ENCODE peak calls at places on chromosomes 1 and 21, in seven cellular contexts. One of them, this sample, is unnamed.
A peak's percentile ranks its signal among the peaks of the same experiment; 100 is the strongest.

GRCh38 chr1:29827801-29828525 is 591.6 kb downstream of the PTPRU start:
- DNase-seq in adipocyte: no peak
- DNase-seq in fibroblast of lung: no peak
- DNase-seq in AG04450: no peak
- DNase-seq in neural progenitor cell: no peak
- DNase-seq in aorta: peak; percentile 21
- DNase-seq in astrocyte of the spinal cord: no peak
- DNase-seq in this sample: no peak

GRCh38 chr1:227959325-227959860 is 11.7 kb upstream of the WNT9A start:
- DNase-seq in adipocyte: no peak
- DNase-seq in fibroblast of lung: no peak
- DNase-seq in AG04450: no peak
- DNase-seq in neural progenitor cell: peak; percentile 1
- DNase-seq in aorta: no peak
- DNase-seq in astrocyte of the spinal cord: no peak
- DNase-seq in this sample: no peak

GRCh38 chr1:223716302-223716862 is 4.0 kb downstream of the CAPN2 start:
- DNase-seq in adipocyte: peak; percentile 28
- DNase-seq in fibroblast of lung: no peak
- DNase-seq in AG04450: no peak
- DNase-seq in neural progenitor cell: no peak
- DNase-seq in aorta: no peak
- DNase-seq in astrocyte of the spinal cord: no peak
- DNase-seq in this sample: peak; percentile 86

GRCh38 chr21:32470206-32470605 is 57.7 kb downstream of the EVA1C start:
- DNase-seq in adipocyte: no peak
- DNase-seq in fibroblast of lung: no peak
- DNase-seq in AG04450: no peak
- DNase-seq in neural progenitor cell: no peak
- DNase-seq in aorta: peak; percentile 37
- DNase-seq in astrocyte of the spinal cord: no peak
- DNase-seq in this sample: no peak

GRCh38 chr1:57963545-57963944 is 539.7 kb upstream of the DAB1 start:
- DNase-seq in adipocyte: no peak
- DNase-seq in fibroblast of lung: no peak
- DNase-seq in AG04450: no peak
- DNase-seq in neural progenitor cell: no peak
- DNase-seq in aorta: no peak
- DNase-seq in astrocyte of the spinal cord: no peak
- DNase-seq in this sample: no peak

GRCh38 chr1:117812868-117813511 is 116.4 kb downstream of the GDAP2 start:
- DNase-seq in adipocyte: peak; percentile 80
- DNase-seq in fibroblast of lung: peak; percentile 73
- DNase-seq in AG04450: no peak
- DNase-seq in neural progenitor cell: no peak
- DNase-seq in aorta: no peak
- DNase-seq in astrocyte of the spinal cord: peak; percentile 60
- DNase-seq in this sample: peak; percentile 81

GRCh38 chr1:173392895-173393654 is 84.1 kb upstream of the PRDX6 start:
- DNase-seq in adipocyte: peak; percentile 67
- DNase-seq in fibroblast of lung: peak; percentile 89
- DNase-seq in AG04450: peak; percentile 39
- DNase-seq in neural progenitor cell: no peak
- DNase-seq in aorta: no peak
- DNase-seq in astrocyte of the spinal cord: peak; percentile 85
- DNase-seq in this sample: peak; percentile 96

GRCh38 chr1:16202281-16203210 is 9.9 kb downstream of the ARHGEF19 start:
- DNase-seq in adipocyte: no peak
- DNase-seq in fibroblast of lung: no peak
- DNase-seq in AG04450: no peak
- DNase-seq in neural progenitor cell: no peak
- DNase-seq in aorta: no peak
- DNase-seq in astrocyte of the spinal cord: no peak
- DNase-seq in this sample: no peak

GRCh38 chr1:201656670-201657032 is 117.7 kb downstream of the NAV1 start:
- DNase-seq in adipocyte: peak; percentile 95
- DNase-seq in fibroblast of lung: peak; percentile 91
- DNase-seq in AG04450: no peak
- DNase-seq in neural progenitor cell: no peak
- DNase-seq in aorta: no peak
- DNase-seq in astrocyte of the spinal cord: peak; percentile 63
- DNase-seq in this sample: peak; percentile 31

GRCh38 chr21:46008893-46009635 is 27.5 kb downstream of the COL6A1 start:
- DNase-seq in adipocyte: no peak
- DNase-seq in fibroblast of lung: no peak
- DNase-seq in AG04450: no peak
- DNase-seq in neural progenitor cell: no peak
- DNase-seq in aorta: no peak
- DNase-seq in astrocyte of the spinal cord: no peak
- DNase-seq in this sample: no peak

GRCh38 chr1:38037481-38037939 is 9.1 kb downstream of the POU3F1 start:
- DNase-seq in adipocyte: no peak
- DNase-seq in fibroblast of lung: no peak
- DNase-seq in AG04450: no peak
- DNase-seq in neural progenitor cell: no peak
- DNase-seq in aorta: no peak
- DNase-seq in astrocyte of the spinal cord: no peak
- DNase-seq in this sample: no peak

GRCh38 chr21:44713130-44713529 is 1.8 kb upstream of the TSPEAR start:
- DNase-seq in adipocyte: no peak
- DNase-seq in fibroblast of lung: no peak
- DNase-seq in AG04450: no peak
- DNase-seq in neural progenitor cell: no peak
- DNase-seq in aorta: peak; percentile 40
- DNase-seq in astrocyte of the spinal cord: no peak
- DNase-seq in this sample: no peak

GRCh38 chr1:30966690-30967369 is 58.3 kb upstream of the SDC3 start:
- DNase-seq in adipocyte: peak; percentile 74
- DNase-seq in fibroblast of lung: peak; percentile 86
- DNase-seq in AG04450: peak; percentile 33
- DNase-seq in neural progenitor cell: no peak
- DNase-seq in aorta: no peak
- DNase-seq in astrocyte of the spinal cord: peak; percentile 74
- DNase-seq in this sample: peak; percentile 58

GRCh38 chr1:201465698-201466290 is 3.2 kb downstream of the PHLDA3 start:
- DNase-seq in adipocyte: no peak
- DNase-seq in fibroblast of lung: no peak
- DNase-seq in AG04450: no peak
- DNase-seq in neural progenitor cell: no peak
- DNase-seq in aorta: peak; percentile 57
- DNase-seq in astrocyte of the spinal cord: no peak
- DNase-seq in this sample: no peak

GRCh38 chr1:184407816-184408510 is 21.1 kb downstream of the C1orf21 start:
- DNase-seq in adipocyte: no peak
- DNase-seq in fibroblast of lung: peak; percentile 62
- DNase-seq in AG04450: no peak
- DNase-seq in neural progenitor cell: no peak
- DNase-seq in aorta: no peak
- DNase-seq in astrocyte of the spinal cord: peak; percentile 13
- DNase-seq in this sample: no peak

GRCh38 chr1:172143384-172144025 is 277.0 kb upstream of the C1orf105 start:
- DNase-seq in adipocyte: peak; percentile 76
- DNase-seq in fibroblast of lung: peak; percentile 89
- DNase-seq in AG04450: no peak
- DNase-seq in neural progenitor cell: no peak
- DNase-seq in aorta: no peak
- DNase-seq in astrocyte of the spinal cord: peak; percentile 89
- DNase-seq in this sample: peak; percentile 68

GRCh38 chr1:11407301-11407994 is 71.5 kb upstream of the DISP3 start:
- DNase-seq in adipocyte: no peak
- DNase-seq in fibroblast of lung: no peak
- DNase-seq in AG04450: no peak
- DNase-seq in neural progenitor cell: no peak
- DNase-seq in aorta: no peak
- DNase-seq in astrocyte of the spinal cord: no peak
- DNase-seq in this sample: no peak

GRCh38 chr1:16006552-16007485 is 2.8 kb downstream of the SRARP start:
- DNase-seq in adipocyte: peak; percentile 36
- DNase-seq in fibroblast of lung: peak; percentile 17
- DNase-seq in AG04450: no peak
- DNase-seq in neural progenitor cell: no peak
- DNase-seq in aorta: no peak
- DNase-seq in astrocyte of the spinal cord: peak; percentile 10
- DNase-seq in this sample: peak; percentile 23

GRCh38 chr1:208036177-208036808 is 125.4 kb upstream of the CD34 start:
- DNase-seq in adipocyte: no peak
- DNase-seq in fibroblast of lung: peak; percentile 34
- DNase-seq in AG04450: no peak
- DNase-seq in neural progenitor cell: no peak
- DNase-seq in aorta: no peak
- DNase-seq in astrocyte of the spinal cord: peak; percentile 20
- DNase-seq in this sample: peak; percentile 18

GRCh38 chr1:156677616-156678596 is 699 bp upstream of the NES start:
- DNase-seq in adipocyte: peak; percentile 88
- DNase-seq in fibroblast of lung: peak; percentile 92
- DNase-seq in AG04450: no peak
- DNase-seq in neural progenitor cell: peak; percentile 90
- DNase-seq in aorta: peak; percentile 88
- DNase-seq in astrocyte of the spinal cord: peak; percentile 90
- DNase-seq in this sample: peak; percentile 81
- H3K4me3 ChIP-seq in adipocyte: peak overlapping the region; percentile 54
- H3K4me3 ChIP-seq in fibroblast of lung: peak overlapping the region; percentile 70
- H3K4me3 ChIP-seq in AG04450: peak overlapping the region; percentile 64
- H3K4me3 ChIP-seq in neural progenitor cell: peak overlapping the region; percentile 85
- H3K4me3 ChIP-seq in aorta: no peak overlapping the region
- H3K4me3 ChIP-seq in astrocyte of the spinal cord: peak overlapping the region; percentile 48
- H3K4me3 ChIP-seq in this sample: peak overlapping the region; percentile 33

GRCh38 chr21:37006521-37007291 is at the start of gene RIPPLY3:
- DNase-seq in adipocyte: peak; percentile 54
- DNase-seq in fibroblast of lung: no peak
- DNase-seq in AG04450: no peak
- DNase-seq in neural progenitor cell: peak; percentile 66
- DNase-seq in aorta: no peak
- DNase-seq in astrocyte of the spinal cord: peak; percentile 9
- DNase-seq in this sample: peak; percentile 8
- H3K4me3 ChIP-seq in adipocyte: peak within 1 kb of the TSS; percentile 73
- H3K4me3 ChIP-seq in fibroblast of lung: peak within 1 kb of the TSS; percentile 32
- H3K4me3 ChIP-seq in AG04450: peak within 1 kb of the TSS; percentile 41
- H3K4me3 ChIP-seq in neural progenitor cell: peak within 1 kb of the TSS; percentile 68
- H3K4me3 ChIP-seq in aorta: peak within 1 kb of the TSS; percentile 22
- H3K4me3 ChIP-seq in astrocyte of the spinal cord: peak within 1 kb of the TSS; percentile 31
- H3K4me3 ChIP-seq in this sample: peak within 1 kb of the TSS; percentile 40

GRCh38 chr1:5226390-5226704 is 571.9 kb downstream of the AJAP1 start:
- DNase-seq in adipocyte: no peak
- DNase-seq in fibroblast of lung: no peak
- DNase-seq in AG04450: no peak
- DNase-seq in neural progenitor cell: no peak
- DNase-seq in aorta: no peak
- DNase-seq in astrocyte of the spinal cord: no peak
- DNase-seq in this sample: no peak
- H3K4me3 ChIP-seq in adipocyte: no peak overlapping the region
- H3K4me3 ChIP-seq in fibroblast of lung: no peak overlapping the region
- H3K4me3 ChIP-seq in AG04450: no peak overlapping the region
- H3K4me3 ChIP-seq in neural progenitor cell: peak overlapping the region; percentile 14
- H3K4me3 ChIP-seq in aorta: no peak overlapping the region
- H3K4me3 ChIP-seq in astrocyte of the spinal cord: no peak overlapping the region
- H3K4me3 ChIP-seq in this sample: no peak overlapping the region

DNA sequence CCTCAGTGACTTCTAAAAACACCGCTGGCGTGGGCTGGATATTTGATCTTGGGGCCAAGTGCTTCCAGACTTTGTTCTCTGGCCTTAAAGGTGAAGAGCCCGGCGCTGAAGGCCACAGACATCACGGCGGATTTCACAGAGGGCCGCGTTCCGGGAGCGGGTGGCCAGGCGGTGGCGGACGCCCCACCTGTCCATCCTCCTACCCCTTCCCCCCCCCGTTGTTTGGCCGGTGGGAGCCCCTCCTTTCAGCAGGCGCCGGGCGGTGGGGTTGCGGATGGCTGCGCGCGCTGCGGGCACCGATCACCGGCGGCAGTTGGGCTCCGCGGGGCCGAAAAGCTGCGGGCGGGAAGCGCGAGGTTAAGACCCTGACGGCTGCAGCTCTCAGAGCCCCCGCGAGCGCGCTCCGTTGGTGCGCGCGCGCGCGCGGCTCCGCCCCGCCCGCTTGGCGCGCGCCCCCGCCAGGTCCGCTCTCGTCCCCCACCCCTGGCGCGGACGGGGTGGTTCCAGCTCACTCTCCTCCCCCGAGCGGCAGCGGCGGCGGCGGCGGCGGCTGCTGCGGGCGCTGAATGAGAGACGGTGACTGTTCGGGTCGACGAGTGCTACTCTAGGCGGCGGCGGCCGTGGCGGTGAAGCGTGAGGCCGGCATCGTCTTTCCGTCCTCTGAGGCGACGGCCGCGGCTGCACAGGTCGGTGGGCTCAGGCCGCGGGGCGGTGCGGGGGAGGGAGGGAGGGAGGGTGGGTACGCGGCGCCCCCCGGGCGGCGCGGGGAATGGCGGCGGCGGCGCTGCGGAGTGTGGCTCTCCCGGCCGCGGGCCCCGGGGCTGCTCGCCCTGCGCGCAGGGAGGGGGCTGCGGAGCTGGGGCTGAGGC is at the start of gene RALGPS2:
- DNase-seq in adipocyte: peak; percentile 88
- DNase-seq in fibroblast of lung: peak; percentile 58
- DNase-seq in AG04450: no peak
- DNase-seq in neural progenitor cell: peak; percentile 95
- DNase-seq in aorta: peak; percentile 88
- DNase-seq in astrocyte of the spinal cord: peak; percentile 76
- DNase-seq in this sample: peak; percentile 72
- H3K4me3 ChIP-seq in adipocyte: peak within 1 kb of the TSS; percentile 97
- H3K4me3 ChIP-seq in fibroblast of lung: peak within 1 kb of the TSS; percentile 80
- H3K4me3 ChIP-seq in AG04450: peak within 1 kb of the TSS; percentile 78
- H3K4me3 ChIP-seq in neural progenitor cell: peak within 1 kb of the TSS; percentile 72
- H3K4me3 ChIP-seq in aorta: peak within 1 kb of the TSS; percentile 72
- H3K4me3 ChIP-seq in astrocyte of the spinal cord: peak within 1 kb of the TSS; percentile 67
- H3K4me3 ChIP-seq in this sample: peak within 1 kb of the TSS; percentile 76

DNA sequence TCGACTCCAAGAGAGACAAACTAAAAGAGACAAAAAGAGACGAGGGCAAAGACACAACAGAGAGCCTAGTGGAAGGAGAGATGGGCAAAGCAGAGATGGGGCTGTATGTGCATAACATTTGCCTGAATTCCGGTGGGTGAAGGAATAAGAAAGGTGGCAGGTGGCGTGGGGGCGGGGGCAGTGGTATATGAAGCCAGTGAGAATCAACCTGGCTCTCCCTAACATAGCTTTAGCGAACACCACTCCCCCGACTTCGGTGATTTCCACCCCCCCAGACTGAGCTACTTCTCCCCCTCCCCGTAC is 1.1 kb downstream of the INKA2 start:
- DNase-seq in adipocyte: no peak
- DNase-seq in fibroblast of lung: no peak
- DNase-seq in AG04450: no peak
- DNase-seq in neural progenitor cell: no peak
- DNase-seq in aorta: no peak
- DNase-seq in astrocyte of the spinal cord: no peak
- DNase-seq in this sample: no peak
- H3K4me3 ChIP-seq in adipocyte: peak overlapping the region; percentile 86
- H3K4me3 ChIP-seq in fibroblast of lung: peak overlapping the region; percentile 78
- H3K4me3 ChIP-seq in AG04450: peak overlapping the region; percentile 71
- H3K4me3 ChIP-seq in neural progenitor cell: peak overlapping the region; percentile 57
- H3K4me3 ChIP-seq in aorta: no peak overlapping the region
- H3K4me3 ChIP-seq in astrocyte of the spinal cord: peak overlapping the region; percentile 54
- H3K4me3 ChIP-seq in this sample: peak overlapping the region; percentile 67

GRCh38 chr1:59814901-59815825 is at the start of gene HOOK1:
- DNase-seq in adipocyte: no peak
- DNase-seq in fibroblast of lung: no peak
- DNase-seq in AG04450: no peak
- DNase-seq in neural progenitor cell: peak; percentile 22
- DNase-seq in aorta: no peak
- DNase-seq in astrocyte of the spinal cord: no peak
- DNase-seq in this sample: no peak
- H3K4me3 ChIP-seq in adipocyte: no peak within 1 kb of the TSS
- H3K4me3 ChIP-seq in fibroblast of lung: no peak within 1 kb of the TSS
- H3K4me3 ChIP-seq in AG04450: no peak within 1 kb of the TSS
- H3K4me3 ChIP-seq in neural progenitor cell: peak within 1 kb of the TSS; percentile 54
- H3K4me3 ChIP-seq in aorta: peak within 1 kb of the TSS; percentile 50
- H3K4me3 ChIP-seq in astrocyte of the spinal cord: peak within 1 kb of the TSS; percentile 25
- H3K4me3 ChIP-seq in this sample: no peak within 1 kb of the TSS

GRCh38 chr1:220810179-220810653 is 23.5 kb downstream of the MTARC1 start:
- DNase-seq in adipocyte: peak; percentile 89
- DNase-seq in fibroblast of lung: peak; percentile 84
- DNase-seq in AG04450: peak; percentile 66
- DNase-seq in neural progenitor cell: peak; percentile 87
- DNase-seq in aorta: peak; percentile 93
- DNase-seq in astrocyte of the spinal cord: peak; percentile 64
- DNase-seq in this sample: peak; percentile 82
- H3K4me3 ChIP-seq in adipocyte: peak overlapping the region; percentile 43
- H3K4me3 ChIP-seq in fibroblast of lung: no peak overlapping the region
- H3K4me3 ChIP-seq in AG04450: peak overlapping the region; percentile 25
- H3K4me3 ChIP-seq in neural progenitor cell: peak overlapping the region; percentile 25
- H3K4me3 ChIP-seq in aorta: no peak overlapping the region
- H3K4me3 ChIP-seq in astrocyte of the spinal cord: no peak overlapping the region
- H3K4me3 ChIP-seq in this sample: peak overlapping the region; percentile 33